ENCODE peak calls at places on chromosomes 12 and 14, in seven cellular contexts. C, H, L, U, A, R and D are unnamed samples.

GRCh38 chr12:7934153-7934552 is 1.8 kb downstream of the SLC2A3 start:
- DNase-seq in L (no peak), C (no peak), R (no peak), A (no peak), U (no peak), H (no peak), D (no peak)

GRCh38 chr12:71865757-71866536 is 26.4 kb downstream of the TBC1D15 start:
- DNase-seq in A (no peak), R (no peak), U (no peak), H (no peak), L (no peak), C (no peak), D (no peak)

GRCh38 chr12:24197517-24197916 is 248.0 kb upstream of the SOX5 start:
- DNase-seq in A (no peak), L (no peak), H (no peak), C (no peak), U (no peak), R (no peak), D (no peak)

GRCh38 chr12:96578526-96579125 is 89.2 kb downstream of the CFAP54 start:
- DNase-seq in U (peak; percentile 55), L (no peak), A (no peak), H (no peak), R (no peak), C (no peak), D (peak; percentile 39)

GRCh38 chr14:103879570-103880333 is 32.4 kb upstream of the PPP1R13B start:
- DNase-seq in A (peak; percentile 85), R (no peak), U (peak; percentile 41), C (peak; percentile 82), L (peak; percentile 59), H (peak; percentile 51), D (peak; percentile 89)

GRCh38 chr12:32413412-32413811 is 14.1 kb downstream of the FGD4 start:
- DNase-seq in R (no peak), C (no peak), H (no peak), L (no peak), U (no peak), A (no peak), D (no peak)

GRCh38 chr12:83042441-83043215 is 355.9 kb downstream of the TMTC2 start:
- DNase-seq in L (no peak), R (no peak), C (no peak), U (peak; percentile 64), A (no peak), H (no peak), D (no peak)

GRCh38 chr12:56931474-56931978 is 2.7 kb downstream of the SDR9C7 start:
- DNase-seq in U (peak; percentile 50), H (no peak), C (no peak), L (no peak), A (no peak), R (no peak), D (no peak)

GRCh38 chr12:80442426-80443222 is 1.4 kb upstream of the PTPRQ start:
- DNase-seq in H (no peak), R (no peak), U (peak; percentile 88), C (no peak), A (no peak), L (no peak), D (no peak)

GRCh38 chr12:65634626-65635331 is 189.5 kb upstream of the HMGA2 start:
- DNase-seq in H (no peak), L (no peak), A (no peak), R (no peak), C (no peak), U (peak; percentile 79), D (no peak)

GRCh38 chr14:68738559-68738958 is 54.3 kb downstream of the ZFP36L1 start:
- DNase-seq in R (no peak), U (no peak), L (no peak), C (no peak), H (no peak), A (no peak), D (no peak)

GRCh38 chr12:92208613-92209121 is 63.0 kb upstream of the BTG1 start:
- DNase-seq in C (no peak), R (no peak), U (peak; percentile 81), A (no peak), H (no peak), L (no peak), D (peak; percentile 91)

GRCh38 chr12:46895726-46896125 is 69.9 kb upstream of the SLC38A4 start:
- DNase-seq in A (no peak), H (no peak), R (no peak), U (no peak), L (no peak), C (no peak), D (no peak)

GRCh38 chr12:67966560-67966959 is 22.7 kb upstream of the IFNG-AS1 start:
- DNase-seq in R (no peak), L (no peak), A (no peak), C (no peak), H (no peak), U (no peak), D (no peak)

GRCh38 chr12:9729082-9729481 is 3.8 kb downstream of the CLECL1 start:
- DNase-seq in R (no peak), C (no peak), U (no peak), H (no peak), L (no peak), A (no peak), D (no peak)

GRCh38 chr14:22781606-22782000 is 15.1 kb downstream of the OXA1L start:
- DNase-seq in H (no peak), L (no peak), A (no peak), R (no peak), U (peak; percentile 20), C (no peak), D (peak; percentile 66)

GRCh38 chr14:22780941-22781605 is 14.6 kb downstream of the OXA1L start:
- DNase-seq in U (no peak), A (no peak), H (no peak), L (no peak), C (no peak), R (no peak), D (no peak)

GRCh38 chr14:22776215-22776614 is 9.7 kb downstream of the OXA1L start:
- DNase-seq in C (no peak), R (no peak), L (no peak), A (no peak), H (no peak), U (no peak), D (no peak)

GRCh38 chr14:22780105-22780679 is 13.7 kb downstream of the OXA1L start:
- DNase-seq in U (peak; percentile 25), R (no peak), A (no peak), L (no peak), H (no peak), C (no peak), D (no peak)
- H3K27ac ChIP-seq in U (no peak overlapping the region), R (no peak overlapping the region), A (no peak overlapping the region), L (no peak overlapping the region), H (no peak overlapping the region), C (no peak overlapping the region), D (no peak overlapping the region)

GRCh38 chr14:37870170-37870569 is 274.7 kb downstream of the TTC6 start:
- DNase-seq in L (no peak), H (no peak), U (no peak), A (no peak), R (no peak), C (no peak), D (no peak)

GRCh38 chr14:37870947-37871346 is 275.5 kb downstream of the TTC6 start:
- DNase-seq in R (no peak), L (no peak), A (no peak), C (no peak), H (no peak), U (no peak), D (no peak)

GRCh38 chr14:37869633-37870032 is 274.2 kb downstream of the TTC6 start:
- DNase-seq in U (no peak), C (no peak), A (no peak), L (no peak), H (no peak), R (no peak), D (no peak)

DNA sequence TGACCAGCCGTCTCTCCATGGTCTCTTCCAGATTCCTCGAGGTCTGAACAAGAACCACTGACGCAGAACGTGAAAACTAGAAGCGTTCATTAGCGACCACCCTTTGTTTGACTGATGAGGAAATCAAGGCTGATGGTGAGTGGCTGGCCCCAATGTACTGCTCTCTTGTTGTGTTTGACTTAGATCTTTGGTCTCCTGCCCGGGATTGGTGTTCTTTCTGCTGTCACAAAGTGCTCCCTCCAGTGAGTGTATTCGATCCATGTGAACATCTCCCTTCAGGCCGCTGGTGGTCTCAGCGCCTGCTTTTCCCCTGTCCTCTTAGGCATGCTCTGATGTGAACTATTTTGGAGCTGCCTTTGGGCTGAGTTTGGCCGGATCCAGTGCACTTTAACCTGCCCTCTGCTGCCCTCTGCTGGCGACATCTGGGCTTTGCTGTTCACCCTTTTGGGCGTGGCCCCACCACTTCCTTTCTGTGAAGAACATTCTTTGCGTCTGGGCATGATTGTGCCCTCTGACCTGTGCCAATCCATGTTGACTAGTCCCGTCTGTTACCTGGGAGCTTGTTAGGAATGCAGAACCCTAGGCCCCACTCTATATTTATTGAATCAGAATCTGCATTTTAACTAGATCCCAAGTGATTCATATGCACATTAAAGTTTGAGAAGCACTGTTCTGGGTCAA is 279.1 kb downstream of the TTC6 start:
- DNase-seq in H (peak; percentile 73), A (peak; percentile 79), C (peak; percentile 86), L (peak; percentile 83), R (no peak), U (peak; percentile 25), D (peak; percentile 51)
- TF ChIP-seq CTCF in H (peak; percentile 80), A (peak; percentile 84), C (peak; percentile 83), L (peak; percentile 66), R (peak; percentile 79), U (peak; percentile 94), D (peak; percentile 95)

GRCh38 chr14:86363047-86363446 is 833.1 kb downstream of the FLRT2 start:
- DNase-seq in R (no peak), A (no peak), L (no peak), C (no peak), H (no peak), U (no peak), D (no peak)
- H3K27ac ChIP-seq in R (no peak overlapping the region), A (no peak overlapping the region), L (no peak overlapping the region), C (no peak overlapping the region), H (no peak overlapping the region), U (no peak overlapping the region), D (no peak overlapping the region)

DNA sequence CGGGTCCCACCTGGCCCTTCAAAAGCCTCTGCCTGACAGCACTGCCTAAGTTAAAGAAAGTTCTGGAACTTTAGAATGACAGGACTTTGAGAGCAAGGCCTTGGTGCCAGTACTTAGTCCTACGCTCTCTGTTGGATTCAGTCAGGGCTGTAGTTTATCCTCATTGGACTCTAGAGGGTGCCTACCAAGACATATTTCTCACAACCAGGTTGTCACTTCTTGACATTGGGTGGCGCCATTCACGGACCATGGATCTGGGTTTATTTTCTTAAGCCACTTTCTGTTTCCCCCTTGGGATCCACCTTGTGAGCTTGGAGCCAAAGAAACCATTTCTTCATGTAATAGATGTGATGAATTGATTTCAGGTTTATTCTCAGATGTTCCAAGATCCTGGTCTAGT is 787.0 kb upstream of the TBX3 start:
- DNase-seq in H (no peak), R (no peak), L (no peak), A (no peak), C (no peak), U (no peak), D (no peak)
- TF ChIP-seq CTCF in H (no peak), R (no peak), L (no peak), A (no peak), C (no peak), U (no peak), D (no peak)

DNA sequence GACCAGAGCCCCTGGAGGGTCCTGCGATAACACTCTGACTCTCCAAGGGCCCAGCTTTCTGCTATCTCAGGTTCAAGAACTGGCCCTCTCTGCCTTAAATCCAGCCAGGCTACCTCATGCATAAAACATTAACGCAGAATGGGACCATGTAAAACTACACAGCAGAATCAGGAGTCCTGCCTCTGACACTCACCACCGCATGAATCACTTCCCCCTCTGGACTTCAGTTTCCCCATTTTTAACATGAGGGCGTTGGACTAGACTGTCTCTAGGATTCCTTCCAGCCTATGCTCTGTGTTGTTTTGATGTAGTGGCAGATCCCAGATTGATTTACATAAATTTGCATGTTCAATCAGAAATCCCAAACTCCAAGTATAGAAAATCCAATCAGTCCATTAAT is 3.3 kb downstream of the NCKAP5L start:
- DNase-seq in R (no peak), C (no peak), L (no peak), H (no peak), U (peak; percentile 83), A (no peak), D (peak; percentile 95)
- H3K27ac ChIP-seq in R (peak overlapping the region; percentile 43), C (peak overlapping the region; percentile 73), L (peak overlapping the region; percentile 86), H (peak overlapping the region; percentile 78), U (peak overlapping the region; percentile 79), A (no peak overlapping the region), D (peak overlapping the region; percentile 82)